ENCODE peak calls at places on chromosomes 11 and 22, in five cellular contexts. M is GM12878, Q is K562, P is SK-N-SH, H is HCT116. W is an unnamed sample.

GRCh38 chr11:111707039-111707690 is 59.0 kb downstream of the PPP2R1B start:
- DNase-seq in M (no peak), Q (no peak), P (no peak), H (no peak), W (peak; percentile 16)

GRCh38 chr11:20407344-20407743 is 19.8 kb downstream of the PRMT3 start:
- DNase-seq in M (no peak), Q (no peak), P (no peak), H (no peak), W (no peak)

GRCh38 chr11:85779956-85780640 is 30.8 kb downstream of the SYTL2 start:
- DNase-seq in M (no peak), Q (no peak), P (no peak), H (no peak), W (no peak)

GRCh38 chr11:94926698-94927237 is 46.6 kb downstream of the CWC15 start:
- DNase-seq in M (no peak), Q (no peak), P (peak; percentile 41), H (no peak), W (no peak)

GRCh38 chr22:28505416-28506156 is 174.1 kb downstream of the TTC28 start:
- DNase-seq in M (no peak), Q (no peak), P (no peak), H (no peak), W (no peak)

GRCh38 chr11:28464252-28464867 is 356.2 kb downstream of the METTL15 start:
- DNase-seq in M (no peak), Q (no peak), P (no peak), H (no peak), W (no peak)

GRCh38 chr11:14907411-14908213 is 15.6 kb upstream of the CYP2R1 start:
- DNase-seq in M (no peak), Q (peak; percentile 62), P (peak; percentile 71), H (no peak), W (peak; percentile 71)

GRCh38 chr11:113615773-113616172 is 90.3 kb downstream of the TMPRSS5 start:
- DNase-seq in M (no peak), Q (no peak), P (no peak), H (no peak), W (no peak)

GRCh38 chr22:19224557-19224956 is 46.0 kb upstream of the SLC25A1 start:
- DNase-seq in M (no peak), Q (no peak), P (no peak), H (no peak), W (no peak)

GRCh38 chr11:70699294-70700221 is 301.2 kb downstream of the CTTN start:
- DNase-seq in M (no peak), Q (peak; percentile 30), P (peak; percentile 72), H (no peak), W (peak; percentile 62)

GRCh38 chr22:32745251-32745995 is 56.1 kb upstream of the TIMP3 start:
- DNase-seq in M (no peak), Q (no peak), P (peak; percentile 78), H (peak; percentile 70), W (peak; percentile 23)

GRCh38 chr11:73995247-73995646 is 12.6 kb upstream of the UCP2 start:
- DNase-seq in M (no peak), Q (no peak), P (no peak), H (no peak), W (no peak)

GRCh38 chr11:36037031-36037430 is 93.2 kb downstream of the LDLRAD3 start:
- DNase-seq in M (no peak), Q (no peak), P (no peak), H (no peak), W (peak; percentile 41)

GRCh38 chr11:876550-876949 is 33.9 kb downstream of the TSPAN4 start:
- DNase-seq in M (no peak), Q (no peak), P (no peak), H (no peak), W (no peak)

GRCh38 chr22:39214006-39214382 is 30.8 kb downstream of the PDGFB start:
- DNase-seq in M (no peak), Q (no peak), P (no peak), H (no peak), W (no peak)

GRCh38 chr11:130431806-130432205 is 3.4 kb upstream of the ADAMTS8 start:
- DNase-seq in M (no peak), Q (no peak), P (no peak), H (no peak), W (no peak)

GRCh38 chr11:65118097-65118837 is 766 bp upstream of the ZNHIT2 start:
- DNase-seq in M (no peak), Q (no peak), P (no peak), H (no peak), W (no peak)
- TF ChIP-seq JUND in M (no peak), Q (no peak), P (no peak), H (no peak), W (no peak)

GRCh38 chr11:115198301-115198700 is 305.9 kb downstream of the CADM1 start:
- DNase-seq in M (no peak), Q (no peak), P (no peak), H (no peak), W (no peak)

GRCh38 chr11:115199501-115199900 is 304.7 kb downstream of the CADM1 start:
- DNase-seq in M (no peak), Q (no peak), P (no peak), H (no peak), W (no peak)

GRCh38 chr11:115202900-115203552 is 301.2 kb downstream of the CADM1 start:
- DNase-seq in M (no peak), Q (no peak), P (no peak), H (no peak), W (no peak)

GRCh38 chr11:115202061-115202460 is 302.2 kb downstream of the CADM1 start:
- DNase-seq in M (no peak), Q (no peak), P (no peak), H (no peak), W (no peak)

DNA sequence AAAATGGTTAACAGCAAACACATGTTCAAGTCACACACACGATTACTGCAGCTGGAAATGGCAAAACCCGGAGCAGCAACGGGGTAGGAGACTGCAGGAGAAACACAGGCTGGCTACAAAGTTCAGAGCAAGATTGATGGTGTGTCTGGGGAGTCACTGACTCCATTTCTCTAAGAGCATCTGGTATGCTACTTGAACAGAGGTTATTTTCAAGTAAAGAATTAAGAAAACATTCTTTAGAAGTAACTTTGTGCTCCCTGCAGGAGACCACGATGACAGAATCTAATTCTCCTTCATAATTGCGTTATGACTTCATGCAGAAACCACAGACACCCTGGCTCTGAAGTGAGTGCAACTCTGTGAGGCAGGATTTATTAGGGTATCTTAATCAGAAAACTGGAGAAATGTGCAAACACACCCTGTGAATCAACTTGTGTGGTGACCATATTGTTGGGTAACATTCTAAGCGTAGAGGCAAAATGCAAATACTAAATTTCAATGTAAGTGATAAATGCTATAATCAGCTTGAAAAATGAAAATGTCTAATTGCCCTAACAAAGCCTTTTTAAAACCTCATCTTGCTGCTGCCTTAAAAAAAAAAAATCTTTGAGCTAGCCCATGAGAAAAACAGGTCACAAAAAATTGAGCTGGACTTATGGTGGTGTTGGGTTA is 303.0 kb downstream of the CADM1 start:
- DNase-seq in M (no peak), Q (no peak), P (peak; percentile 37), H (no peak), W (no peak)
- TF ChIP-seq JUND in M (no peak), Q (no peak), P (no peak), H (no peak), W (no peak)

GRCh38 chr11:10902301-10902700 is 44.4 kb upstream of the ZBED5 start:
- DNase-seq in M (no peak), Q (no peak), P (no peak), H (no peak), W (peak; percentile 46)

GRCh38 chr11:10909141-10909883 is 51.5 kb upstream of the ZBED5 start:
- DNase-seq in M (no peak), Q (no peak), P (no peak), H (no peak), W (no peak)

GRCh38 chr11:10908215-10908990 is 50.5 kb upstream of the ZBED5 start:
- DNase-seq in M (no peak), Q (peak; percentile 50), P (no peak), H (no peak), W (peak; percentile 81)

GRCh38 chr11:10902756-10903155 is 44.9 kb upstream of the ZBED5 start:
- DNase-seq in M (no peak), Q (no peak), P (no peak), H (no peak), W (no peak)

DNA sequence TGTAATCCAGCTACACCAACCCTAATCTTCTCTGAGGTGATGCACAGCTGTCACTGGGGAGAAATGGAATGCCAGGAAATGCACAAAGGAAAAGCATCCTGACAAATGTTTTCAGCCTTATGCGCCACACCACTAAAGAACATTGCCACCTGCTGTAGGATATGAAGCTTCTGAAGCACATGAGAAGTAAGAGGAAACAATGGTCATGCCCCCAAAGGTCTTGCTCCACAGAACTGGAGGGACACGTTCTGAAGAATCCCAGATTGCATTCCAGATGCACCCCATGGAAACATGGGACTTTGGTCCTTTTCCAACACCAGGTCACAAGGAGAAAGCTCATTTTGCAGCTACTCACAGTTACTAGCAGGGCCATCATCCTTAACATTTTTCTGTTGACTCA is 48.7 kb upstream of the ZBED5 start:
- DNase-seq in M (no peak), Q (no peak), P (no peak), H (no peak), W (peak; percentile 89)
- TF ChIP-seq JUND in M (no peak), Q (no peak), P (peak; percentile 25), H (no peak), W (no peak)

GRCh38 chr11:69500285-69501120 is 19.0 kb downstream of the LINC01488 start:
- DNase-seq in M (no peak), Q (no peak), P (peak; percentile 21), H (no peak), W (no peak)
- TF ChIP-seq JUND in M (no peak), Q (no peak), P (no peak), H (no peak), W (no peak)

W was measured in T47D.